ENCODE peak calls at places on chromosome 20, in six cellular contexts. V is mucosa of gallbladder; E is ELR; N is HTR-8/SVneo; L is hepatocyte; A is effector memory CD8-positive, alpha-beta T cell. R is an unnamed sample.
A peak's percentile ranks its signal among the peaks of the same experiment; 100 is the strongest.

GRCh38 chr20:50373674-50374286 is 136.4 kb upstream of the PTPN1 start:
- DNase-seq in V (no peak), E (peak; percentile 70), N (no peak), L (no peak), A (no peak), R (no peak)

GRCh38 chr20:61991476-61991875 is 74.2 kb downstream of the TAF4 start:
- DNase-seq in V (no peak), E (no peak), N (no peak), L (no peak), A (no peak), R (no peak)

GRCh38 chr20:19672498-19672897 is 85.6 kb upstream of the RIN2 start:
- DNase-seq in V (no peak), E (no peak), N (no peak), L (no peak), A (no peak), R (no peak)

GRCh38 chr20:1274485-1275313 is 8.6 kb downstream of the SNPH start:
- DNase-seq in V (peak; percentile 38), E (no peak), N (no peak), L (peak; percentile 4), A (no peak), R (no peak)

GRCh38 chr20:16434087-16434664 is 139.1 kb downstream of the KIF16B start:
- DNase-seq in V (peak; percentile 17), E (peak; percentile 51), N (peak; percentile 7), L (peak; percentile 34), A (peak; percentile 9), R (peak; percentile 17)

GRCh38 chr20:1833728-1834726 is 61.2 kb upstream of the SIRPA start:
- DNase-seq in V (no peak), E (no peak), N (no peak), L (no peak), A (no peak), R (no peak)

GRCh38 chr20:25859649-25860530 is 163.2 kb upstream of the ZNF337 start:
- DNase-seq in V (peak; percentile 51), E (peak; percentile 71), N (no peak), L (peak; percentile 78), A (peak; percentile 67), R (no peak)

GRCh38 chr20:14986656-14987055 is 649.2 kb upstream of the FLRT3 start:
- DNase-seq in V (no peak), E (no peak), N (no peak), L (peak; percentile 12), A (no peak), R (no peak)

GRCh38 chr20:48544402-48545333 is 283.1 kb downstream of the PREX1 start:
- DNase-seq in V (no peak), E (no peak), N (no peak), L (peak; percentile 23), A (no peak), R (no peak)